ENCODE peak calls at places on chromosomes 5 and 9, in four cellular contexts. I is neural progenitor cell, G is PC-3, U is hepatocyte. V is an unnamed sample.

GRCh38 chr5:84255318-84255717 is 129.4 kb downstream of the EDIL3 start:
- DNase-seq in I (peak), G (peak), U (peak), V (peak)

GRCh38 chr5:99449786-99450185 is 521.0 kb upstream of the CHD1 start:
- DNase-seq in U (no peak), I (no peak), G (no peak), V (no peak)

GRCh38 chr5:64221911-64222310 is 56.3 kb downstream of the RNF180 start:
- DNase-seq in U (no peak), G (no peak), I (no peak), V (no peak)

GRCh38 chr9:6014668-6015270 is 655 bp downstream of the RANBP6 start:
- DNase-seq in G (peak), U (peak), I (no peak), V (peak)

GRCh38 chr9:114908796-114909448 is 21.5 kb downstream of the TNFSF8 start:
- DNase-seq in G (peak), U (no peak), I (no peak), V (no peak)

GRCh38 chr9:116504893-116505480 is 182.1 kb upstream of the TRIM32 start:
- DNase-seq in U (no peak), I (no peak), G (no peak), V (no peak)

GRCh38 chr5:141835928-141836667 is 42.1 kb downstream of the PCDH1 start:
- DNase-seq in G (no peak), U (no peak), I (no peak), V (peak)

GRCh38 chr5:141680751-141681201 is 1.3 kb downstream of the ARAP3 start:
- DNase-seq in I (peak), U (no peak), G (peak), V (peak)

GRCh38 chr5:138945421-138946240 is 70.5 kb upstream of the LRRTM2 start:
- DNase-seq in U (peak), G (no peak), I (peak), V (no peak)

GRCh38 chr9:114499528-114499927 is 5.7 kb downstream of the WHRN start:
- DNase-seq in U (no peak), G (no peak), I (peak), V (no peak)

GRCh38 chr5:94969174-94969573 is 315.7 kb downstream of the MCTP1 start:
- DNase-seq in I (peak), G (peak), U (peak), V (peak)

GRCh38 chr9:121567142-121568100 is 67.8 kb upstream of the GGTA1 start:
- DNase-seq in U (no peak), I (no peak), G (no peak), V (no peak)

GRCh38 chr9:77019010-77019809 is at the start of gene FOXB2:
- DNase-seq in U (no peak), G (no peak), I (peak), V (no peak)

GRCh38 chr9:108673386-108673785 is 182.4 kb downstream of the ACTL7B start:
- DNase-seq in I (no peak), U (no peak), G (no peak), V (peak)

GRCh38 chr9:4590430-4591122 is 71.5 kb upstream of the PLPP6 start:
- DNase-seq in I (no peak), U (no peak), G (no peak), V (no peak)

DNA sequence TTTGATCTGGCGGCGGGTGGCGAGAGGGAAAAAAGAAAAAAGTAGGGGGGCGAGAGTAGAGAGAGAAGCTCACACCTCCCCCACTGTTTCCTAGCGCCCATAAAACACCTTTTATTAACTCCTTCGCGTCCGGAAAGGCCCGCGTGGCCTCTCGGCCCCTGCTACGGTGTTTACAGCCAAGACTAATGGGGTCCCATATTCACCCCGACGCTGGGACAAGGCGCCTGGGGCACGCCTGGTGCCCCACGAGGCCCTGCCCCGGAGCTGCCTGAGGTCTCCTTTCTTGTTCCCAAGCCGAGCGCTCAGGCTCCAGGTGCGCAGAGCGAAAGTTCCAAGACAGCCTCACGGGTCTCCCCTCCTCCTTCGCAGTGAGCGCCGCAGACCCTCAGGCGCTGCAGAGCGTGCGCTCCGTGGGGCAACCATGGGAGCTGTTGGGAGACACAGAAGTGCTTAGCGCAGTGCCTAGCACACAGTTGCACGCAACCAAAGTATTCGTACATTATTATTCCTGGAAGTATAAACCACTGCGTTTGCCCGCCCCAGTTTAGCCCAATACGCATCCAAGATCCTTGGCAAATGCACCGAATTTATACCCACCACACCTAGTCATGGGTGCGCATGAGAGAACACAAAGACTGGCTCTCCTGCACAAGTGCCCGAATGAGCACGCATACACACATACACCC is 4.3 kb downstream of the HAND1 start:
- DNase-seq in G (no peak), U (no peak), I (peak), V (no peak)
- TF ChIP-seq EZH2 in G (no peak), U (peak), I (peak), V (no peak)

GRCh38 chr5:132325691-132326090 is 31.5 kb downstream of the SLC22A4 start:
- DNase-seq in G (no peak), U (no peak), I (no peak), V (no peak)
- TF ChIP-seq CTCF in G (no peak), U (no peak), I (no peak), V (no peak)

GRCh38 chr5:1952456-1953099 is 69.9 kb upstream of the IRX4 start:
- DNase-seq in U (no peak), I (peak), G (no peak), V (no peak)
- TF ChIP-seq EZH2 in U (no peak), I (no peak), G (no peak), V (no peak)

DNA sequence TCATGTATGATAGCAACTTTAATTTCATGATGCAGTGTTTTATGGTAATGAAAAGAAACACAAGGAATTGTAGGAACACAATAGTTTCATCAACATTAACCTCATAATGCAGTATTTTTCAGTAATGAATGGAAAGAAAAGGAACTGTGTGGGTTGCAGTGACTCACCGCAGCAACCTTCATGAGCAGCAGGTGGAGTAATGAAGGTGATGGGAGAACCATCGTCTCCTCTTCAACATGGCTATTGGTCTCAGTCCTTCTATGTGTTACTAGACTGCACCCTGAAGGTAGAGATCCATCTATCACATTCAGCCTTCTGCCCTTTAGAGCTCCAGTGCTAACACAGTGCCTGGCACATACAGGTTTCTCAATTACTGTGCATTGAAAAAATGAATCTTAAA is 58.0 kb downstream of the TMEM215 start:
- DNase-seq in G (no peak), I (no peak), U (no peak), V (no peak)
- TF ChIP-seq CTCF in G (no peak), I (no peak), U (no peak), V (no peak)

DNA sequence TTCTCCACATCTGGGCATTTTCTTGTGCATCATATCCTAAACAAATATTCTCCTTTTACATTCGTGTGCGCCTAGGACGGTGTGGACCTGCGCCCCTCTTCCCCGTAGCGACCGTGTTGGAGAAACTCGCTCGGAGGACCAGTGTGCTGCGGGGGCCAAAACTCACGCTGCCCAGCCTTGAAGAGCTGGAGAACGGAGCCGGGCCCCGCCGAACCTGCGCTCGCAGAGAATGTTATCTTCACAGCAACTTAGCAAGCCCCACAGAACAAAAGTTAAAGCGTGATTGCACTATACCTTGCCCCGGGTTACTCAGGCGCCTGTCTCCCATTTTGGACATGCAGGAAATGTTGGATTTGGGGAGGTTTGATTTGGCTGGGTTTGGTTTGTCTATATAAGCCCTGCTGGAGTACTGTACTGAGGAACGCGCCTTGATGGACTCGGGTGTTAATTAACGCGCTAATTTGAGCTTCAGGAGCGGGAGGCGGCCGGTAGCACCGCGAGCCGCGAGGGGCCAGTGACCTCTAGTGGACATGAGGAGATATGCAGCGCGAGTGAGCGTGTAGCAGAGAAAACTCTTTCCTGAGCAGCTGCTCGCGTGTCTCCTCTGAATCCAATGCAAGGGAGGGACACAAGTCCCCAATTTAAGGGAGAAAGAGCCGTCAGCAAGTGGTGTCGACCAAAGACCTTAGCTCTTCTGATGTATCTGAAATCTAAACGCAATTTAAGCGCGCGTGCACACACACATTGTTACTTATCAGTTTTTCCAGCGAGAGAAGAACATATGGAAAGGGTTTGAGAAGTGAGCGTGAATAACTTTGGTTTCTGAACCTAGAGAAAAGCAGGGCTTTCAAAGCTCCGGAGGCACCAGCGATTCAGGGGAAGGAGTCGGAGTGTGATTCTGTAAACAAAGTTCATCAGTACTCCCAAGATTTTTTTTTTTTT is 192.1 kb downstream of the MEF2C start:
- DNase-seq in I (peak), G (peak), U (peak), V (peak)
- TF ChIP-seq EZH2 in I (peak), G (no peak), U (peak), V (no peak)

GRCh38 chr5:17216974-17217325 is 481 bp upstream of the BASP1 start:
- DNase-seq in U (peak), I (peak), G (peak), V (peak)

GRCh38 chr5:17213938-17214337 is 3.5 kb upstream of the BASP1 start:
- DNase-seq in G (no peak), U (no peak), I (no peak), V (no peak)

GRCh38 chr5:17218353-17219005 is 1.0 kb downstream of the BASP1 start:
- DNase-seq in G (peak), U (peak), I (peak), V (peak)

GRCh38 chr5:17217421-17218352 is at the start of gene BASP1:
- DNase-seq in I (peak), U (peak), G (peak), V (peak)

GRCh38 chr5:17216176-17216973 is 1.1 kb upstream of the BASP1 start:
- DNase-seq in G (peak), I (peak), U (peak), V (peak)
- TF ChIP-seq CTCF in G (peak), I (peak), U (peak), V (peak)

DNA sequence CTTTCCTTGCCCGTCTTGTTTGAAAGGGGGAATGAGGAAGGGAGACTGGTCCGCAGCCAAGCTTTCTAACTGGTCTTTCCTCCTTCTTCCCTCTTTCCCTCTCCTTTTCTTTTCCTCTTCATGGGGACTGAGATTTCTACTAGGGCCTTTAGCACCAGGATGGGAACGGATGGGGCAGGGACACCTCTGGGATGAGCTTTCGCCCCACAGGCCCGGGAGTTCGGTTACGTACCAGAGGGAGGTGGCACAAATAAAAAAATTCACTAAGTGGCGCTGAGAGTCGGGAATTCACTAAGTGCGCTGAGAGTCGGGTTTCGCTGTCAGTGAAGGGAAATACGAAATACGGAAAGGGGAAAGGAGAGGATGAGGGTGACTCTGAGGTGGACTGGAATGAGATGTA is 21.6 kb downstream of the BTNL9 start:
- DNase-seq in U (no peak), G (no peak), I (no peak), V (no peak)
- TF ChIP-seq EZH2 in U (no peak), G (no peak), I (peak), V (peak)